ENCODE peak calls at places on chromosome 5, in ten cellular contexts. W is AG04450, V is neuronal stem cell, E is endothelial cell of umbilical vein, B is PC-3, G is A549, H is tibial artery, C is aorta, K is OCI-LY7, Y is heart left ventricle. R is an unnamed sample.

GRCh38 chr5:1517838-1518237 is 5.9 kb downstream of the LPCAT1 start:
- DNase-seq in H (peak; percentile 52), V (no peak), K (no peak), Y (peak; percentile 17), G (no peak), C (peak; percentile 63), W (no peak), E (no peak), B (no peak), R (no peak)

GRCh38 chr5:77171141-77171910 is 39.2 kb upstream of the PDE8B start:
- DNase-seq in W (no peak), H (no peak), Y (no peak), K (no peak), E (no peak), C (no peak), V (no peak), B (no peak), G (no peak), R (no peak)

GRCh38 chr5:95797301-95797700 is 25.2 kb downstream of the GLRX start:
- DNase-seq in E (no peak), G (no peak), V (no peak), Y (no peak), K (no peak), W (no peak), B (no peak), C (no peak), H (no peak), R (no peak)

GRCh38 chr5:94335936-94336335 is 282.5 kb downstream of the KIAA0825 start:
- DNase-seq in V (no peak), K (no peak), C (no peak), Y (no peak), W (no peak), E (no peak), G (no peak), H (no peak), B (no peak), R (no peak)

GRCh38 chr5:55344392-55344992 is 36.7 kb downstream of the MTREX start:
- DNase-seq in C (no peak), Y (no peak), B (peak; percentile 68), W (peak; percentile 36), H (peak; percentile 71), G (peak; percentile 71), E (peak; percentile 86), V (peak; percentile 47), K (peak; percentile 49), R (peak; percentile 84)

GRCh38 chr5:100901851-100902341 is 1.2 kb downstream of the ST8SIA4 start:
- DNase-seq in Y (peak; percentile 60), C (peak; percentile 55), B (peak; percentile 46), V (peak; percentile 26), E (peak; percentile 86), K (peak; percentile 88), W (no peak), H (peak; percentile 62), G (peak; percentile 32), R (no peak)

GRCh38 chr5:109580225-109580624 is 109.5 kb upstream of the MAN2A1 start:
- DNase-seq in Y (no peak), G (no peak), V (no peak), C (no peak), K (no peak), E (no peak), W (no peak), B (no peak), H (no peak), R (no peak)

GRCh38 chr5:129972774-129973173 is 68.5 kb downstream of the CHSY3 start:
- DNase-seq in V (no peak), K (no peak), B (no peak), E (no peak), G (no peak), C (no peak), Y (no peak), W (no peak), H (no peak), R (no peak)

GRCh38 chr5:173911623-173912022 is 23.5 kb downstream of the CPEB4 start:
- DNase-seq in B (no peak), C (no peak), H (no peak), G (no peak), W (no peak), V (no peak), K (no peak), Y (no peak), E (peak; percentile 85), R (no peak)

GRCh38 chr5:37247496-37247895 is 1.7 kb downstream of the CPLANE1 start:
- DNase-seq in G (no peak), C (no peak), H (no peak), B (no peak), W (no peak), K (no peak), Y (no peak), V (no peak), E (no peak), R (no peak)
- H3K9me3 ChIP-seq in G (no peaks in the 10 kb centered on the region), C (no peaks in the 10 kb centered on the region), H (no peaks in the 10 kb centered on the region), B (no peaks in the 10 kb centered on the region), W (no peaks in the 10 kb centered on the region), K (no peaks in the 10 kb centered on the region), Y (no peaks in the 10 kb centered on the region), V (no peaks in the 10 kb centered on the region), E (no peaks in the 10 kb centered on the region), R (no peaks in the 10 kb centered on the region)

GRCh38 chr5:63854076-63854475 is 108.2 kb downstream of the HTR1A start:
- DNase-seq in K (no peak), B (no peak), G (no peak), C (no peak), H (no peak), V (no peak), E (no peak), Y (no peak), W (no peak), R (no peak)
- H3K9me3 ChIP-seq in K (no peaks in the 10 kb centered on the region), B (no peaks in the 10 kb centered on the region), G (no peaks in the 10 kb centered on the region), C (peaks cover 1% of the 10 kb centered on the region), H (no peaks in the 10 kb centered on the region), V (no peaks in the 10 kb centered on the region), E (peaks cover 6% of the 10 kb centered on the region), Y (peaks cover 2% of the 10 kb centered on the region), W (peaks cover 4% of the 10 kb centered on the region), R (peaks cover 4% of the 10 kb centered on the region)

GRCh38 chr5:158430166-158430828 is 571.4 kb upstream of the CLINT1 start:
- DNase-seq in W (no peak), H (no peak), V (no peak), C (no peak), K (peak; percentile 69), Y (no peak), E (no peak), G (no peak), B (no peak), R (peak; percentile 38)
- H3K9me3 ChIP-seq in W (no peaks in the 10 kb centered on the region), H (no peaks in the 10 kb centered on the region), V (no peaks in the 10 kb centered on the region), C (peaks cover 3% of the 10 kb centered on the region), K (peaks cover 18% of the 10 kb centered on the region), Y (peaks cover 6% of the 10 kb centered on the region), E (no peaks in the 10 kb centered on the region), G (no peaks in the 10 kb centered on the region), B (no peaks in the 10 kb centered on the region), R (peaks cover 5% of the 10 kb centered on the region)

DNA sequence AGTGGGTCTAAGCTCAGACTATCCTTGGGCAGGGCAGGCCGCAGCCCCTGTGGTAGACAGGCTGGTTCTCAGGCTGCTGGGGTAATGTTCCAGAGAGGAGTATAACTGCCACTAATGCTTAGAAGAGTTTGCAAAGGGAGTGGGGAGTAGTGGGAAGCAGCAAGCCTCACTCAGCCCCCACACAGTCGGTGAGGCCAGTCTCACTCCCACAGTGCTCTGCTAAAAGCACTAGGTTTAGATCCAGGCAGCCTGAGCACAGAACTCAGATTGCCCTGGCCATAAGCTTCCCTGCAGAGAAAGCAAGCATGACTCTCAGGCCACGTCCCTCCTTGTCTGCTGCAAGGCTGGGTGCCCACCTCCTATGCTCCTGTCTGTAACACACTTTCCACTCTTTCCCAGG is 69.4 kb upstream of the HCN1 start:
- DNase-seq in W (no peak), K (no peak), E (no peak), V (no peak), Y (no peak), G (no peak), B (no peak), C (no peak), H (no peak), R (no peak)
- H3K9me3 ChIP-seq in W (peaks cover 17% of the 10 kb centered on the region), K (no peaks in the 10 kb centered on the region), E (peaks cover 6% of the 10 kb centered on the region), V (no peaks in the 10 kb centered on the region), Y (peaks cover 17% of the 10 kb centered on the region), G (peaks cover 3% of the 10 kb centered on the region), B (peaks cover 5% of the 10 kb centered on the region), C (no peaks in the 10 kb centered on the region), H (no peaks in the 10 kb centered on the region), R (no peaks in the 10 kb centered on the region)

GRCh38 chr5:67014957-67015400 is 181.6 kb downstream of the CD180 start:
- DNase-seq in G (no peak), B (peak; percentile 26), C (no peak), H (no peak), W (no peak), E (peak; percentile 95), Y (no peak), V (no peak), K (no peak), R (no peak)

GRCh38 chr5:67013719-67014118 is 182.9 kb downstream of the CD180 start:
- DNase-seq in K (no peak), W (no peak), G (no peak), E (no peak), V (no peak), Y (no peak), B (no peak), H (no peak), C (no peak), R (no peak)

GRCh38 chr5:67012241-67012640 is 184.4 kb downstream of the CD180 start:
- DNase-seq in W (no peak), B (peak; percentile 81), K (no peak), H (no peak), Y (no peak), V (no peak), C (no peak), E (peak; percentile 48), G (no peak), R (no peak)

GRCh38 chr5:67015577-67016290 is 180.9 kb downstream of the CD180 start:
- DNase-seq in E (peak; percentile 96), W (peak; percentile 46), H (no peak), B (peak; percentile 60), V (no peak), K (no peak), Y (no peak), G (no peak), C (no peak), R (no peak)

DNA sequence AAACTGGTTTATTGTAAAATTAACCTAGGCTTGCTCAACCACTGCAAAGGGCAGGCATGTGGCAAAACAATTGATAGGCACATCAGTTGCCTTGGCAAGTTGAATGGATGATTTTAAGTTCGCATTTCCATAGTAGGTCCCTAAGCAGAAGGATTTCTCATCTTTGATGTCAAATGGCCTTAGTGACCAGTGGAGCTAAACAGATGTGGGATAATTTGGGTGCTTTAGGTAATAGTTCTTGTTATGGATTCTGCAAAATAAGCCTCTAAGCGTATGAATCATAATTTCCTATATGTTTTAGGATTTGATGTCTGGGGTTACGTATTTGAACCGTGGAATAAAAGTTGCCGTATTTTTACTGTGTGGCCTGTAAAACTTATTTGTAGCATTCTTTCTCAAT is 182.4 kb downstream of the CD180 start:
- DNase-seq in G (no peak), H (no peak), B (no peak), Y (no peak), K (no peak), C (no peak), W (no peak), E (peak; percentile 84), V (no peak), R (no peak)
- H3K9me3 ChIP-seq in G (no peaks in the 10 kb centered on the region), H (no peaks in the 10 kb centered on the region), B (no peaks in the 10 kb centered on the region), Y (no peaks in the 10 kb centered on the region), K (no peaks in the 10 kb centered on the region), C (no peaks in the 10 kb centered on the region), W (no peaks in the 10 kb centered on the region), E (no peaks in the 10 kb centered on the region), V (no peaks in the 10 kb centered on the region), R (no peaks in the 10 kb centered on the region)

GRCh38 chr5:45261125-45261524 is 435.1 kb downstream of the HCN1 start:
- DNase-seq in H (no peak), V (no peak), E (no peak), C (no peak), K (no peak), B (no peak), W (no peak), Y (no peak), G (no peak), R (no peak)
- H3K9me3 ChIP-seq in H (no peaks in the 10 kb centered on the region), V (no peaks in the 10 kb centered on the region), E (no peaks in the 10 kb centered on the region), C (no peaks in the 10 kb centered on the region), K (no peaks in the 10 kb centered on the region), B (no peaks in the 10 kb centered on the region), W (peaks cover 13% of the 10 kb centered on the region), Y (no peaks in the 10 kb centered on the region), G (no peaks in the 10 kb centered on the region), R (no peaks in the 10 kb centered on the region)